ENCODE peak calls at places on chromosomes 12 and 14, in eight cellular contexts. H, Y, O, S, B, C, U and M are unnamed samples.

GRCh38 chr12:96425321-96425720 is 25.1 kb upstream of the CDK17 start:
- DNase-seq in Y (peak; percentile 96), C (peak; percentile 78), H (no peak), B (no peak), S (peak; percentile 97), U (no peak), O (peak; percentile 41), M (no peak)

GRCh38 chr12:62632521-62632920 is 165.9 kb downstream of the MON2 start:
- DNase-seq in O (peak; percentile 50), S (no peak), H (peak; percentile 58), Y (peak; percentile 25), U (peak; percentile 20), B (peak; percentile 56), C (peak; percentile 25), M (peak; percentile 46)

GRCh38 chr14:71163842-71164500 is 256.7 kb downstream of the PCNX1 start:
- DNase-seq in B (no peak), O (no peak), Y (no peak), S (no peak), C (no peak), H (no peak), U (no peak), M (no peak)

GRCh38 chr12:1920971-1921370 is 2.5 kb upstream of the CACNA2D4 start:
- DNase-seq in B (no peak), O (peak; percentile 89), U (peak; percentile 50), C (no peak), H (no peak), Y (no peak), S (no peak), M (no peak)

GRCh38 chr12:50620050-50620974 is 115.5 kb downstream of the DIP2B start:
- DNase-seq in S (peak; percentile 95), O (no peak), Y (peak; percentile 96), H (no peak), U (no peak), B (no peak), C (peak; percentile 87), M (no peak)

GRCh38 chr12:51326762-51327439 is 2.9 kb upstream of the BIN2 start:
- DNase-seq in H (peak; percentile 37), O (peak; percentile 99), Y (peak; percentile 69), S (peak; percentile 49), B (no peak), C (peak; percentile 39), U (no peak), M (no peak)

GRCh38 chr14:80867798-80868197 is 73.7 kb downstream of the CEP128 start:
- DNase-seq in H (no peak), O (no peak), Y (no peak), U (no peak), B (no peak), S (no peak), C (no peak), M (no peak)

GRCh38 chr14:104821971-104822608 is 21.2 kb downstream of the ZBTB42 start:
- DNase-seq in H (no peak), O (no peak), C (no peak), S (no peak), Y (no peak), B (peak; percentile 11), U (no peak), M (no peak)

GRCh38 chr12:38585090-38585489 is 268.5 kb downstream of the ALG10B start:
- DNase-seq in B (no peak), S (no peak), Y (no peak), C (no peak), O (no peak), U (no peak), H (no peak), M (no peak)

GRCh38 chr12:75556306-75556899 is 45.0 kb upstream of the KRR1 start:
- DNase-seq in U (no peak), S (no peak), H (no peak), C (no peak), B (no peak), O (no peak), Y (no peak), M (no peak)

GRCh38 chr12:95204141-95204866 is 13.0 kb downstream of the FGD6 start:
- DNase-seq in Y (peak; percentile 93), C (peak; percentile 70), U (peak; percentile 6), B (peak; percentile 44), S (peak; percentile 95), O (peak; percentile 66), H (peak; percentile 81), M (no peak)

GRCh38 chr12:24903305-24904088 is 45.4 kb downstream of the BCAT1 start:
- DNase-seq in S (no peak), Y (no peak), O (no peak), C (no peak), U (no peak), B (no peak), H (no peak), M (no peak)

GRCh38 chr12:104462931-104463339 is 6.2 kb downstream of the CHST11 start:
- DNase-seq in B (no peak), S (no peak), U (no peak), H (no peak), O (peak; percentile 90), Y (no peak), C (no peak), M (no peak)

GRCh38 chr12:96397756-96398421 is 2.4 kb downstream of the CDK17 start:
- DNase-seq in U (no peak), O (no peak), S (peak; percentile 57), H (no peak), C (no peak), Y (peak; percentile 64), B (no peak), M (no peak)

GRCh38 chr12:19967486-19967885 is 400.9 kb upstream of the PDE3A start:
- DNase-seq in B (no peak), O (peak; percentile 52), S (peak; percentile 96), U (no peak), Y (peak; percentile 99), C (peak; percentile 42), H (no peak), M (no peak)

GRCh38 chr14:100825691-100826331 is at the start of gene MEG3:
- DNase-seq in U (no peak), Y (peak; percentile 70), O (no peak), H (peak; percentile 28), B (peak; percentile 85), C (peak; percentile 80), S (peak; percentile 82), M (no peak)

GRCh38 chr14:24058260-24058950 is 6.6 kb downstream of the CARMIL3 start:
- DNase-seq in S (peak; percentile 64), Y (peak; percentile 31), C (peak; percentile 68), H (peak; percentile 90), B (no peak), U (peak; percentile 86), O (peak; percentile 70), M (peak; percentile 89)

GRCh38 chr14:31096255-31096654 is 70.1 kb upstream of the STRN3 start:
- DNase-seq in U (no peak), B (no peak), C (peak; percentile 7), Y (peak; percentile 14), O (no peak), S (peak; percentile 88), H (no peak), M (no peak)

GRCh38 chr14:87656315-87656714 is 336.7 kb downstream of the GALC start:
- DNase-seq in O (no peak), U (no peak), B (no peak), H (no peak), Y (no peak), S (no peak), C (no peak), M (no peak)

DNA sequence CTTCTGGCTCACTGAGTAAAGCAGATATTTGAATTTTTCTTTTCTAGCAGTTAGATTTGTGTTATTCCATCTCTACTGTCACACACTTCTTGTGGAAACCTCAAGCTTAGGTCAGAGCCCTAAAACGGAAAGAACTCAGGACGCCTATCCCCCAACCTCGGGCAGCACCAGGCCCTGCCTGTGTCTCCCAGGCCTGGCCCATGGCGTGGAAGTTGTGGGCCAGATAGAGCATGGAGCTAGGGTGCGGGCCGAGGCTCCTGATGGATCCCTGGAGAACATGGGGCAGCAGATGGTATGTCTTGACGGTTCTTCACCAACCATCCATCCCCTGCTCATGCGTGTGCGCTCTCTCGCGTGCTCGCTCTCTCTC is 20.6 kb downstream of the P2RX4 start:
- DNase-seq in O (no peak), H (no peak), B (no peak), C (no peak), S (no peak), U (no peak), Y (no peak), M (no peak)
- TF ChIP-seq CTCF in O (no peak), H (no peak), B (no peak), C (peak; percentile 47), S (no peak), U (peak; percentile 15), Y (no peak), M (peak; percentile 28)

GRCh38 chr14:106442857-106443256 is 916.5 kb downstream of the TMEM121 start:
- DNase-seq in C (no peak), Y (no peak), B (no peak), S (no peak), O (peak; percentile 8), H (no peak), U (no peak), M (no peak)
- TF ChIP-seq CTCF in C (no peak), Y (no peak), B (no peak), S (no peak), O (peak; percentile 33), H (no peak), U (no peak), M (no peak)

GRCh38 chr14:96832351-96832750 is 35.2 kb downstream of the VRK1 start:
- DNase-seq in Y (no peak), H (no peak), O (no peak), B (no peak), U (no peak), S (no peak), C (peak; percentile 3), M (no peak)
- TF ChIP-seq CTCF in Y (no peak), H (no peak), O (no peak), B (no peak), U (no peak), S (no peak), C (no peak), M (no peak)

GRCh38 chr14:93997933-93998870 is 1.1 kb downstream of the CCDC197 start:
- DNase-seq in H (no peak), C (no peak), B (no peak), O (no peak), U (no peak), S (no peak), Y (no peak), M (no peak)

GRCh38 chr14:94000267-94000666 is 3.2 kb downstream of the CCDC197 start:
- DNase-seq in C (no peak), O (no peak), Y (no peak), U (no peak), H (no peak), B (no peak), S (no peak), M (no peak)

GRCh38 chr14:93998871-93999403 is 1.8 kb downstream of the CCDC197 start:
- DNase-seq in U (no peak), C (no peak), S (no peak), B (no peak), H (no peak), O (no peak), Y (no peak), M (no peak)

GRCh38 chr14:94000986-94001385 is 3.9 kb downstream of the CCDC197 start:
- DNase-seq in C (no peak), Y (no peak), H (no peak), O (no peak), S (no peak), B (no peak), U (no peak), M (peak; percentile 59)

DNA sequence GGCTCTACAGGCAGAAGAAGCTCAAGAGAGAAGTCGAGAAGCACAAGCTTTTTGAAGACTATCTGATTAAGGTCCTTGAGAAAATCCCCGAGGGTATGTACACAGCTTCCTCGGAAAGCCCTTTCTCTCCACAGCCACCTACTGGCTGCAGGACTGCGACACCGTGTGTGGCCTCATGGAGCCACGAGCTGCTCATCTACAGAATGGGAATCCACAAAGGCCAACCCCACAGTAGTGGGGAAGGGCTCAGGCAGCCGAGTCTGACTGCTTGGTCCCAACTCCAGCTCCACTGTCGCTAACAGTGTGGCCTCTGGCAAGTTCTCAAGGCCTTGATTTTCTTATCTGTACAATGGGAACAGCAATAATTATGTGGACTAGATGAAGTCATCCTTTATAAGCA is 2.5 kb downstream of the CCDC197 start:
- DNase-seq in C (no peak), Y (no peak), U (no peak), B (no peak), H (no peak), S (no peak), O (peak; percentile 38), M (no peak)
- TF ChIP-seq CTCF in C (no peak), Y (no peak), U (no peak), B (no peak), H (no peak), S (no peak), O (no peak), M (no peak)